ENCODE peak calls at places on chromosome 3, in four cellular contexts. L is HepG2, R is GM12878, K is H1. Y is an unnamed sample.
A peak's percentile ranks its signal among the peaks of the same experiment; 100 is the strongest.

GRCh38 chr3:45208587-45208986 is 17.5 kb downstream of the TMEM158 start:
- DNase-seq in R (no peak), K (no peak), L (no peak), Y (no peak)

GRCh38 chr3:143222505-143222904 is 102.9 kb downstream of the CHST2 start:
- DNase-seq in L (no peak), K (no peak), R (no peak), Y (no peak)

GRCh38 chr3:71998995-71999673 is 214.2 kb upstream of the PROK2 start:
- DNase-seq in L (no peak), K (no peak), R (no peak), Y (no peak)

GRCh38 chr3:143321058-143321769 is 201.6 kb downstream of the CHST2 start:
- DNase-seq in L (no peak), K (no peak), R (no peak), Y (no peak)

GRCh38 chr3:161475905-161476304 is 20.7 kb upstream of the OTOL1 start:
- DNase-seq in R (no peak), K (no peak), L (peak; percentile 50), Y (no peak)

GRCh38 chr3:3705090-3705775 is 94.0 kb upstream of the LRRN1 start:
- DNase-seq in K (peak; percentile 47), R (no peak), L (no peak), Y (no peak)

GRCh38 chr3:114144909-114145688 is 33.8 kb downstream of the DRD3 start:
- DNase-seq in L (no peak), R (no peak), K (no peak), Y (no peak)

GRCh38 chr3:190593075-190593474 is 79.2 kb downstream of the IL1RAP start:
- DNase-seq in R (no peak), L (no peak), K (no peak), Y (no peak)

GRCh38 chr3:158725348-158725966 is 6.8 kb downstream of the RARRES1 start:
- DNase-seq in K (no peak), L (peak; percentile 43), R (no peak), Y (no peak)

GRCh38 chr3:30324587-30324986 is 281.8 kb upstream of the TGFBR2 start:
- DNase-seq in R (no peak), K (no peak), L (no peak), Y (no peak)

GRCh38 chr3:179224584-179224983 is 26.3 kb downstream of the KCNMB3 start:
- DNase-seq in L (no peak), K (no peak), R (no peak), Y (no peak)

GRCh38 chr3:171770689-171771620 is 39.3 kb downstream of the PLD1 start:
- DNase-seq in L (peak; percentile 68), K (no peak), R (peak; percentile 48), Y (peak; percentile 33)

GRCh38 chr3:197546307-197547085 is 9.3 kb downstream of the BDH1 start:
- DNase-seq in R (no peak), L (no peak), K (no peak), Y (no peak)
- TF ChIP-seq ZNF274 in R (no peak), L (no peak), K (no peak), Y (no peak)

GRCh38 chr3:163863146-163863545 is 1215.2 kb downstream of the SI start:
- DNase-seq in R (no peak), K (no peak), L (no peak), Y (no peak)
- TF ChIP-seq SUZ12 in R (no peak), K (no peak), L (no peak), Y (no peak)

DNA sequence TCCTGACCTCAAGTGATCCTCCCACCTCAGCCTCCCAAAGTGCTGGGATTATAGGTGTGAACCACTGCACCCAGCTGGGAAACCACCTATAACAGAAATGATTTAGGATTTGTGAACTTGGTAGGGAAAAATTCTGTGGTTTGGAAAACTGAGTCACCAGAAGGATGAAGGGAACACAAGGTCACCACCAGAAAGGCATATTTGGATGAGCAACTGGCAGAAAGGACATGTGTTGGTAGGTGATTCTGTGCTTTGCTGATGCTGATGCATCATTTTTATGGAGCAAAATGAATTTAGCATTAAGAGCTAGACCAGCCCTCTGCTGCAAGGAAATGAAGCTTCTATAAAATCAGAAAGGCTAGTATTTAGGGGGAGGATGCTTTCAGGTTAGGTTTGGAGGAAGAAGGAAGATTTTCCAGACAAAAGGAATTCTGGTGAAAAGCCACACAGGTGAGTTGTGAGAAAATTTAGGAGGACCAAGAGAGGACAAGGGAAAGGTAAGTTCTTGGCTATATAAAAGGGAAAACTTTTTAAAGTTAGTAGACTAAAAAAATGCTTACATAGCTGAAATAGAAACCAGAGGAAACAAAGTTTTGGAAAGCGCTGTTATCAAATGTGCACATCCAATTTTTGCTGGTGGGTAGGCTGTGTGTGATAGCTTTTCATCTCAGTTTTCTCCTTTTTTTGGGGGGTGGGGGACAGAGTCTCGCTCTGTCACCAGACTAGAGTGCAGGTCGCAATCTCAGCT is 3.6 kb downstream of the PXK start:
- DNase-seq in R (no peak), L (no peak), K (no peak), Y (no peak)
- TF ChIP-seq ZNF274 in R (no peak), L (no peak), K (no peak), Y (no peak)

DNA sequence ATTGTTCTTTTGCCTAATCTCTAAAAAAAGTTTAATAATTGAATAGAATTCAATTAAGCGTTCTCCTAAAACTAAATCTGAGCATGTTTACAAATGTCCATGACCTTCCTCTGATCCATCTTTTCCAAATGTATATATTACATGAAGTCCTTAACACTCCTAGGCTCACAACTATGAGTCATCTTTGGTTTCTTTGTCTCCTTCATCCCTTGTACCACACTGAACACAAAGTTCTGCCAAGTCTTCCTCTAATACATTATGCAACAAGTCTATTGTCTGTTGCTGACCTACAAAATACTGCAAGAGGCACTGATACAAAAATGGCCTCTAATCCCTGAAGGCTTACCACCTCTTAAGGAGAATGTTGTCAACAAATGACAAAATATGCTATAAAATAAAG is 550.2 kb downstream of the PYDC2 start:
- DNase-seq in L (no peak), K (no peak), R (no peak), Y (no peak)
- TF ChIP-seq SUZ12 in L (no peak), K (no peak), R (no peak), Y (no peak)

DNA sequence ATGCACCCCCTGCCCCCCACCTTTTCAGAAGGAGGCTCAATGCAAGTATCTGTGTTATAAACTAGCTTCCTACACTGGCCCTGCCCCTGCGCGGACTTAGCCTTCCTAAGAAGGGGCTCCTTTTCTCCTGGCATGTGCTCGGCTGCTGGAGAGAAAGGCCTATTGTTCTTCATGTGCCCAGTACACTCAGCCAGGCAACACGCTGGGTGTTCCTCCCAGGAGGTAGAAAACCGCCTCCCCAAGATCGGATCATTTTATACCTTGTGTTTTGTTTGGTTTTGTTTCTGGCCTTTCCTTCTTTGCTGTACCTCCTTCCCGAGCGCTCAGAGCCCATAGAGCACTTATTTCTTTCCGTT is 30.2 kb downstream of the CCNL1 start:
- DNase-seq in K (no peak), L (no peak), R (no peak), Y (no peak)
- TF ChIP-seq ZNF274 in K (no peak), L (no peak), R (no peak), Y (no peak)

DNA sequence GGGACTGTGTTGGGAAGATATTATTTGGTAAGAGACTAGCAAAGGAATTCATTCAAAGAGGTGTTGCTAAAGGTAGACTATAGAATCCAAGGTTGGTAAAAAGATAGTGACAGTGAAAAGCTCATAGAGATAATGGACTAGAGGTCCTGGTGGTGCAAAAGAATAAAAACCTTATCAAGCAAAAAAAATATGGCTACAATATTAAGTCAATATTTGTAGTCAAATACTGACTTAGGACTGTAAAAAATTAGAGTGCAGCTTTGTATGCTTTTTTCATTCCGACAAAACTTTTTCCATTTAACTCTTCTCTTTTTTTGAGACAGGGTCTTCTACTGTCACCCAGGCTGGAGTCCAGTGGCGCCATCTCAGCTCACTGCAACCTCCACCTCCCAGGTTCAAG is 444.0 kb upstream of the AGTR1 start:
- DNase-seq in R (no peak), L (no peak), K (no peak), Y (no peak)
- TF ChIP-seq SUZ12 in R (no peak), L (no peak), K (no peak), Y (no peak)

DNA sequence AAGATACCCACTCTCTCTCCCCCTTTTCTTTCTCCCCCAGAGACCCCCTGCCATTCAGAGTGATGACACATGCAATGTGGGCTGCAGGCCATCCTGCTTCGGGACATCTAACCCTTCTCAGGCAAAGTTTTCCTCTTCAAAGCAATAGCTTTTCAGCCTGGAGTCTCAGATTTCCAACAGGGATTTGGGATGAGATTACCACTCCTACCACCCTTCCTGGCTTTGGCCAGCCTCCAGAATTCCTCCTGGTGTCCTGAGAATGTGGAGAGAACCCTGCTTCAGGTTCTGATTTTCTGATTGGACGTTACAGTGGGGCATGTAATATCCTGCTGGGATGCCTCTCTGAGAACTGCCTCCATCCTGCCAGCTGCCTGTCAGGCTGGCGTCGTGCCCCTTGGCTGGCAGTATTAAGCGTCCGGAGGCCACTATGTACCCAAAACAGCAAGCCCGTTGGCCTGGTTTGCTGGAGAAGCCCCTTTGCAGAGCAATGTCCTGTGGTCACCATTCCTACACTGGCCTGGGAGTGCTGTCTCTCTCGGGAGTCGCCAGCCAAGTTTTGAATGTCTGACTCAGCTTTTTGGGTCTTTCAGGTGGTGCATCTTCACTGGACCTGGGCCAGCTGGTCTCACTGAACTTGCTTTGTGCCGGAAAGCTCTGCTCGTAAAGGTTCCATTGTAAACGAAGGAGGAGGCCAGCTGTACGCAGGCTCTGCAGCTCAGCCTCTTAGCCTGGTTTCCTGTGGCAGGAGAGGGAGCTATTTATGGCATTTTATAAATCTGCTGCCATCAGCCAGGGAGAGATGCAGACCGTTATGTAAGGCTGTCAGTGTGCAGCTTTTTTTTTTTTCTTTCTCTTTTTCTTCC is 19.2 kb upstream of the TRAK1 start:
- DNase-seq in K (no peak), R (no peak), L (peak; percentile 39), Y (no peak)
- TF ChIP-seq ZNF274 in K (no peak), R (no peak), L (no peak), Y (no peak)

DNA sequence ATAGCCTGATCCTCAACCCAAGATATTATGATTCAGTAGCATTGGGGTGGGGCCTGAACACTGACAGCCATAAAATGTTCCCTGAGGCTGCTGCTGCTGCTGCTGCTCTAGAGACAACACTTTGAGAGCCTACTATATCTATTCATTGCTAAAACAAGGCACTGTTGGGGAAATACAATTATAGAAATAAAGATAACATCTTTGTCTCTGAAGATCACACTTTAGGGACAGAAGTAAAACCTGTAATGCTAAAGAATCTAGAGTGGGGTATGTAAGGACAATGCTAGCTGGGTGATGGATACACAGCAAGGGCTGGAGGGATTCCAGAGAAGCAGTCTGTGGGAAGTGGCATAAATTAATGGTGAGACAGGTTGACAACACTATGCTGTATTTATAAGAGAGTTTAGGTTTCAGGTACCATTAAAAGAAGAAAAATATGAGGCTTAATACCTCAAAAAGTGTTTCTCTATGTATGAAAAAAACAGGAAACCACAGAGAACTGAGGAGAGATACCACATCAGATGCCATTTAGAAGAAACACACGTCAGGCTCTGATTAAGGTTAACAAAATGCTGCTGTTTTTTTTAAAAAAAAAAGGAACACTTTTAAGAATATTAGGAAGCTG is 115.9 kb downstream of the CBLB start:
- DNase-seq in K (no peak), L (no peak), R (no peak), Y (no peak)
- TF ChIP-seq SUZ12 in K (no peak), L (no peak), R (no peak), Y (no peak)

GRCh38 chr3:38165722-38166387 is 518 bp downstream of the OXSR1 start:
- DNase-seq in R (no peak), K (no peak), L (peak; percentile 31), Y (no peak)
- TF ChIP-seq ZNF274 in R (no peak), K (no peak), L (no peak), Y (no peak)